ENCODE peak calls at places on chromosomes 4 and X, in five cellular contexts. S is pancreas, V is A549, G is fibroblast of the aortic adventitia, T is thoracic aorta. J is an unnamed sample.

GRCh38 chr4:20251796-20252655 is at the start of gene SLIT2:
- DNase-seq in S (peak; percentile 93), V (peak; percentile 18), G (peak; percentile 88), T (no peak), J (peak; percentile 45)

GRCh38 chr4:129140521-129140920 is 44.6 kb downstream of the C4orf33 start:
- DNase-seq in S (no peak), V (no peak), G (peak; percentile 2), T (no peak), J (no peak)

GRCh38 chrX:118660085-118660484 is 67.3 kb upstream of the IL13RA1 start:
- DNase-seq in S (no peak), V (no peak), G (no peak), T (no peak), J (no peak)

GRCh38 chr4:42654606-42655005 is 2.3 kb downstream of the ATP8A1 start:
- DNase-seq in S (no peak), V (no peak), G (peak; percentile 90), T (no peak), J (no peak)

GRCh38 chr4:126023946-126024345 is 709.2 kb downstream of the FAT4 start:
- DNase-seq in S (no peak), V (no peak), G (peak; percentile 40), T (no peak), J (no peak)

GRCh38 chr4:71411976-71412375 is 73.2 kb downstream of the SLC4A4 start:
- DNase-seq in S (no peak), V (no peak), G (peak; percentile 10), T (no peak), J (no peak)

GRCh38 chr4:70759126-70759525 is 37.4 kb downstream of the RUFY3 start:
- DNase-seq in S (no peak), V (no peak), G (no peak), T (no peak), J (no peak)

GRCh38 chrX:105191878-105192277 is 28.6 kb downstream of the TEX13A start:
- DNase-seq in S (no peak), V (no peak), G (no peak), T (no peak), J (peak; percentile 1)

GRCh38 chrX:107226766-107227165 is 20.4 kb downstream of the DNAAF6 start:
- DNase-seq in S (no peak), V (no peak), G (no peak), T (no peak), J (no peak)

GRCh38 chr4:7469023-7469422 is 34.3 kb upstream of the PSAPL1 start:
- DNase-seq in S (no peak), V (no peak), G (no peak), T (no peak), J (no peak)

GRCh38 chrX:108313662-108314061 is 124.6 kb downstream of the COL4A6 start:
- DNase-seq in S (no peak), V (peak; percentile 19), G (no peak), T (no peak), J (no peak)

GRCh38 chr4:36786519-36786918 is 458.0 kb upstream of the NWD2 start:
- DNase-seq in S (no peak), V (no peak), G (no peak), T (no peak), J (no peak)

GRCh38 chrX:136856527-136856926 is 24.0 kb downstream of the RBMX start:
- DNase-seq in S (no peak), V (no peak), G (no peak), T (no peak), J (no peak)

GRCh38 chr4:98555798-98556445 is 102.5 kb downstream of the TSPAN5 start:
- DNase-seq in S (no peak), V (no peak), G (peak; percentile 49), T (no peak), J (no peak)

GRCh38 chr4:87717276-87718031 is 67.4 kb downstream of the DMP1 start:
- DNase-seq in S (no peak), V (no peak), G (no peak), T (no peak), J (no peak)
- TF ChIP-seq CTCF in S (no peak), V (no peak), G (no peak), T (no peak), J (no peak)

GRCh38 chrX:144637731-144638130 is 609.6 kb upstream of the SPANXN1 start:
- DNase-seq in S (no peak), V (no peak), G (no peak), T (no peak), J (peak; percentile 2)
- TF ChIP-seq CTCF in S (no peak), V (no peak), G (no peak), T (no peak), J (no peak)

DNA sequence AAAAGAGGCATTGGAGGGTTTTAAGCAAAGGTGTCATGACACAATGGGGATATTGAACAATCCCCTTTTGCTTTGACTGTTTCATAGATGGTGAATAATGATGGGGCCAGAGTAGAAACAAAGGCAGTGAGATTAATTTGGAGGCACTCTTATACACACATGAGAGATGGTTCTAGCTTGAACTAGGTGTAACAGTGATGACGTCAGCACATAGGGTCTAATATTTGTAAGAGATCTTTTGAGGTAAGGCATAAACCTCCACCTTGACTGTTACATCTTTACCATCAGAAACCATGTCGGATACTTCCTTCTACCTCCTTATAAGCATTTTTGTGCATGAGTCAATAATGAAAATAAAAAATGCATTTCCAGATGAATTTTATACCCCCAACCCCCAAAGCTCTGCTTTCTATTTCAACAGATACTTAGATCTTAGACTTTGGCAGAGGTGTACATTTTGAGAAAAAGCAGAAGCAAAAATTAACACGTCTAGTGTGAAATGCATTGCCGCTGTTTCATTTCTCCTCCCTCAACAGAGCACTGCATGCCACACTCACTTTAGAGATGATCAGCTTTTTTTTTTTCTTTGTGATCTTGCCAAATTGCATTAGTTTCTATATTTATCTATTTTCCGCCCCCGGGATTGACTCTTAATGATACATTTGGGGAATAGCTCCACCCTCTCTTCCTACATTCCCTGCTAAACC is 87.2 kb downstream of the HS3ST1 start:
- DNase-seq in S (no peak), V (no peak), G (no peak), T (no peak), J (no peak)
- TF ChIP-seq CTCF in S (no peak), V (no peak), G (no peak), T (no peak), J (no peak)

DNA sequence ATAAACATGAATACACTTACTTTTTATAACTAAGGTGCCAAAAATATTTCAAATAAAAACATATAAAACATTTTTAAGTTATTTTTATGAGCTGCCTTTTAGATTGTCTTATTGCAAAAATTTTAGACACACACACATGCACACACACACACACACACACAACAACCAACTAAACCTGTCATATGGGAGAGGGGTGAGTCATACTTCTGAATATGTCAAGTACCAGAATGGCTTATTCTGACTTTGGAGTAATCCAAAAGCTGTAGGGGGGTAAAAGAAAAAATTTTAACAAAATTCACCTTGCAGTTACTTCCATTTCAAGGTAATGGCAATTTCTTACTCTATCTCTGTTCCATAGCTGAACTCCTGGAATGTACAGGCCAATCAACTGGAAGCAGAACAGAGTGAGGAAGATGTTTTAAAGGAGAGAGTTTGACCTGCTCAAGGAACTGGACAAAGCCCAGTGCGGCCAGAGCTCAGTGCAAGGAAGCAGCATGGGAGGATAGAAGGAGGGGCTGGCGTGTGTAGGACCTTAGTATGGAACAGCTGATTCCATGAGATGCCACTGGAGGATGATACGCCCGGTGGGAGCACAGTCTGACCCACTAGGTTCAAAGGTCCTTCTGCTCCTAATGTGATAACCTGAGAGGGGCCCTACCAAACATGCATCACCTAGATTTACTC is 81.7 kb downstream of the USP46 start:
- DNase-seq in S (no peak), V (no peak), G (peak; percentile 34), T (no peak), J (no peak)
- TF ChIP-seq CTCF in S (no peak), V (no peak), G (no peak), T (no peak), J (no peak)

GRCh38 chr4:186146443-186146842 is 41.9 kb downstream of the FAM149A start:
- DNase-seq in S (no peak), V (no peak), G (no peak), T (no peak), J (no peak)

GRCh38 chr4:186151499-186151898 is 39.9 kb upstream of the CYP4V2 start:
- DNase-seq in S (no peak), V (no peak), G (no peak), T (no peak), J (no peak)

GRCh38 chr4:186148335-186148975 is 42.9 kb upstream of the CYP4V2 start:
- DNase-seq in S (no peak), V (no peak), G (no peak), T (no peak), J (no peak)

GRCh38 chr4:186150926-186151325 is 40.4 kb upstream of the CYP4V2 start:
- DNase-seq in S (no peak), V (no peak), G (no peak), T (no peak), J (no peak)

GRCh38 chr4:186149872-186150271 is 41.5 kb upstream of the CYP4V2 start:
- DNase-seq in S (no peak), V (no peak), G (peak; percentile 80), T (no peak), J (no peak)
- TF ChIP-seq CTCF in S (peak; percentile 44), V (peak; percentile 11), G (peak; percentile 66), T (peak; percentile 55), J (peak; percentile 54)

DNA sequence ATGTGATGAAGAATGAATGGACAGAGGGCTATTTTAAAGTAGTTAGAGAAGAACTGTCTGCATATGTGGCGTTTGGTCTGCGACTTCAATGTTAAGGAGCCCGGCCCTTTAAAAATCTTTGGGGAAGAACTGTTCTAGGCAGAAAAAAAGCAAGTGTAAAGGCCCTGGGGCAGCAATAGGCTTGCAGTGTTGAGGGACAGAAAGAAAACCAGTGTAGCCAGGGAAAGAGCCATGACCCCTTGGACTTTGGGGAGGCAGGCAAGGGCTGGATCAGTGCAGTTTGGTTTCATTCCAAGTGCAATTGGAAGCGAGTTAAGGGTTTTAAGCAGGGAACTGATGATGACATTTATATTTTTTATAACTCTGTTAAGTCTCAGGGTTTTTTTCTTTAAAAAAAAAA is 7.9 kb downstream of the GLA start:
- DNase-seq in S (no peak), V (no peak), G (no peak), T (no peak), J (no peak)
- TF ChIP-seq CTCF in S (no peak), V (no peak), G (no peak), T (no peak), J (no peak)

DNA sequence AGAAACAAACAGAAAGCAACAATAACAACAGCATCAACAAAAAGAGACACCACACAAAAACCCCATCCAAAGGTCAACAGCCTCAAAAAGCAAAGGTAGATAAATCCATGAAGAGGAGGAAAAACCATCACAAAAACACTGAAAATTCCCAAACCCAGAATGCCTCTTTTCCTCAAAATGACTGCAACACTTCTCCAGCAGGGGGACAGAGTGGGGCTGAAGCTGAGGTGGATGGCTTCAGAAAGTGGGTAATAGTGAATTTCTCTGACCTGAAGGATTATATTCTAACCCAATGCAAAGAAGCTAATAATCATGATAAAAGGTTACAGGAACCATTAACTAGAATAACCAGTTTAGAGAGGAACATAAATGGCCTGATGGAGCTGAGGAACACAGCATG is 888.2 kb downstream of the RAB28 start:
- DNase-seq in S (no peak), V (no peak), G (no peak), T (no peak), J (no peak)
- TF ChIP-seq CTCF in S (no peak), V (no peak), G (peak; percentile 42), T (no peak), J (no peak)

J was measured in astrocyte of the cerebellum.